ENCODE peak calls at places on chromosomes 3 and 15, in seven cellular contexts. O, V, T, S, B, P and W are unnamed samples.

GRCh38 chr3:197554196-197554561 is 1.6 kb downstream of the BDH1 start:
- DNase-seq in O (no peak), V (no peak), T (no peak), S (no peak), B (no peak), P (no peak), W (no peak)

GRCh38 chr3:129313983-129314756 is 35.5 kb downstream of the HMCES start:
- DNase-seq in O (no peak), V (peak), T (no peak), S (no peak), B (peak), P (no peak), W (no peak)

GRCh38 chr15:68305420-68305871 is 27.9 kb downstream of the FEM1B start:
- DNase-seq in O (no peak), V (no peak), T (no peak), S (no peak), B (no peak), P (no peak), W (no peak)

GRCh38 chr15:31212286-31212685 is 110.8 kb upstream of the TRPM1 start:
- DNase-seq in O (no peak), V (no peak), T (no peak), S (no peak), B (peak), P (no peak), W (no peak)

GRCh38 chr3:183370391-183370790 is 58.0 kb downstream of the MCF2L2 start:
- DNase-seq in O (no peak), V (no peak), T (no peak), S (no peak), B (peak), P (no peak), W (no peak)

GRCh38 chr3:59212128-59212764 is 162.4 kb upstream of the CFAP20DC start:
- DNase-seq in O (peak), V (peak), T (peak), S (peak), B (peak), P (peak), W (peak)

GRCh38 chr15:41940441-41940857 is 31.9 kb downstream of the EHD4 start:
- DNase-seq in O (peak), V (peak), T (peak), S (no peak), B (peak), P (peak), W (peak)

GRCh38 chr3:41888368-41889076 is 73.4 kb downstream of the ULK4 start:
- DNase-seq in O (no peak), V (no peak), T (no peak), S (no peak), B (no peak), P (no peak), W (no peak)

GRCh38 chr3:197023998-197024651 is 5.5 kb downstream of the MELTF start:
- DNase-seq in O (no peak), V (no peak), T (no peak), S (no peak), B (no peak), P (no peak), W (no peak)

GRCh38 chr3:94314218-94314883 is 251.5 kb downstream of the NSUN3 start:
- DNase-seq in O (no peak), V (no peak), T (no peak), S (no peak), B (no peak), P (no peak), W (no peak)

GRCh38 chr3:194261581-194262063 is 89.5 kb downstream of the CPN2 start:
- DNase-seq in O (no peak), V (peak), T (no peak), S (no peak), B (no peak), P (no peak), W (no peak)

GRCh38 chr3:8660271-8660731 is 15.7 kb upstream of the SSUH2 start:
- DNase-seq in O (no peak), V (no peak), T (peak), S (peak), B (peak), P (peak), W (no peak)

GRCh38 chr15:73932381-73933191 is 6.3 kb downstream of the LOXL1 start:
- DNase-seq in O (no peak), V (no peak), T (peak), S (no peak), B (no peak), P (no peak), W (no peak)

GRCh38 chr3:107816082-107816481 is 274.7 kb downstream of the CD47 start:
- DNase-seq in O (no peak), V (no peak), T (no peak), S (no peak), B (no peak), P (no peak), W (no peak)

GRCh38 chr3:64063207-64063981 is 40.1 kb upstream of the PSMD6 start:
- DNase-seq in O (no peak), V (no peak), T (no peak), S (no peak), B (no peak), P (peak), W (peak)

GRCh38 chr3:192365571-192365970 is 361.8 kb downstream of the FGF12 start:
- DNase-seq in O (no peak), V (no peak), T (no peak), S (no peak), B (no peak), P (no peak), W (no peak)

GRCh38 chr3:171115667-171116066 is 89.1 kb upstream of the SLC2A2 start:
- DNase-seq in O (no peak), V (no peak), T (no peak), S (no peak), B (no peak), P (no peak), W (no peak)

GRCh38 chr3:195849322-195850074 is 37.8 kb upstream of the MUC4 start:
- DNase-seq in O (no peak), V (peak), T (peak), S (no peak), B (no peak), P (no peak), W (no peak)
- TF ChIP-seq CTCF in O (no peak), V (peak), T (peak), S (no peak), B (no peak), P (no peak), W (peak)

DNA sequence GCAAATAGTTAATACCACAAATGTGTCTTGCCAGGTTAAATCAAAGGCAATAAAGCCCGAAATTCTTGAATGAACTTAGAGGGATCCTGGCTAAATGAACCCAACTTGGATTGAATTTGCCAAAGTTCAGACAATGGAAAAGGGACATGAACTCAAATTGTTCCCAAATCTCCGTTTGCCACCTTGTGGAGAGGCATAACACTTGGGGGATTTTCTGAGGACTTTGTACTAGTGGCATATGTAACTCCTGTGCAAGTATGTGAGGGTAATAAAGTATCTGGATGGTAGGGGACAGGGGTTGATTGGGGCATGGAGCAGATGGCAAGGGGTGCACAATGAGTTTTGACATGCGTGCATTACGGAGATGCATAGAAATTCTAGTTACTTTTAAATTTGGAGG is 1.3 kb upstream of the TCAIM start:
- DNase-seq in O (no peak), V (no peak), T (no peak), S (no peak), B (no peak), P (no peak), W (no peak)
- H3K4me3 ChIP-seq in O (peak), V (peak), T (no peak), S (no peak), B (peak), P (peak), W (no peak)

DNA sequence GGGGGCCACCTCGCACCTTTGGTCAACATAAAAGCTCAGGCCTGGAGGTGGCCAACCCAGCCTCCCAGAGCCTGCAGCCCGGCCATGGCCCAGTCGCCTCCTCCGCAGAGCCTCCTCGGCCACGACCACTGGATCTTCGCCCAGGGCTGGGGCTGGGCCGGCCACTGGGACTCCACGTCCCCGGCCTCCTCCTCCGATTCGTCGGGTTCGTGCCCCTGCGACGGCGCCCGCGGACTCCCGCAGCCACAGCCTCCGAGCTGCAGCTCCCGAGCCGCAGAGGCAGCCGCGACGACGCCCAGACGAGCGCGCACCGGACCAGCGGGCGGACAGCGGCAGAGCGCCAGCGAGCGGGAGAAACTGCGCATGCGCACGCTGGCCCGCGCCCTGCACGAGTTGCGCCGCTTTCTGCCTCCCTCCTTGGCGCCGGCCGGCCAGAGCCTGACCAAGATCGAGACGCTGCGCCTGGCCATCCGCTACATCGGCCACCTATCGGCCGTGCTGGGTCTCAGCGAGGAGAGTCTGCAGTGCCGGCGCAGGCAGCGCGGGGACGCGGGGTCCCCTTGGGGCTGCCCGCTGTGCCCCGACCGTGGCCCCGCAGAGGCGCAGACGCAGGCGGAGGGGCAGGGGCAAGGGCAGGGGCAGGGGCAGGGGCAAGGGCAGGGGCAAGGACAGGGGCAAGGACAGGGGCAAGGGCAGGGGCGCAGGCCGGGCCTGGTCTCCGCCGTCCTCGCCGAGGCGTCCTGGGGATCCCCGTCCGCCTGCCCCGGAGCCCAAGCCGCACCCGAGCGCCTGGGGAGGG is at the start of gene MESP2:
- DNase-seq in O (peak), V (peak), T (peak), S (no peak), B (peak), P (peak), W (peak)
- TF ChIP-seq CTCF in O (peak), V (peak), T (peak), S (peak), B (peak), P (no peak), W (no peak)

DNA sequence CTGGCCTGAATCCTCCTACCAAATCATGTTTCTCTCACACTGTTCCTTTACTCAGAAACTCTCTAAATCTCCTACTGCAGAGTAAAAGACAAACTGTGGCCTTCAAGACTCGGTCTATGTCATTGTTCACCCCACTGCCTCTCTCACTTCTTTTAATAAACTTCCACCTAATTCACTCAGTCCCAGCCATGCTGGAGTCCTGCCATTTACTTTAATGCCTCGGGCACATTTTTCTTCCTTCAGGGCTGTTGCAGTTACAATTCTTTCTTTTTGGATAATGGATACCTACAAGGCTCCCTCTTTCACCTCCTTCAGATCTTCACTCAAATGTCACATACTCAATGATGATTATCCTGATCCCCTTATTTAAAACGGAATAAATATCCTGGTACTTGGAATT is 955.6 kb downstream of the ROBO1 start:
- DNase-seq in O (no peak), V (no peak), T (no peak), S (no peak), B (no peak), P (no peak), W (no peak)
- H3K4me3 ChIP-seq in O (no peak), V (no peak), T (no peak), S (no peak), B (no peak), P (no peak), W (no peak)

DNA sequence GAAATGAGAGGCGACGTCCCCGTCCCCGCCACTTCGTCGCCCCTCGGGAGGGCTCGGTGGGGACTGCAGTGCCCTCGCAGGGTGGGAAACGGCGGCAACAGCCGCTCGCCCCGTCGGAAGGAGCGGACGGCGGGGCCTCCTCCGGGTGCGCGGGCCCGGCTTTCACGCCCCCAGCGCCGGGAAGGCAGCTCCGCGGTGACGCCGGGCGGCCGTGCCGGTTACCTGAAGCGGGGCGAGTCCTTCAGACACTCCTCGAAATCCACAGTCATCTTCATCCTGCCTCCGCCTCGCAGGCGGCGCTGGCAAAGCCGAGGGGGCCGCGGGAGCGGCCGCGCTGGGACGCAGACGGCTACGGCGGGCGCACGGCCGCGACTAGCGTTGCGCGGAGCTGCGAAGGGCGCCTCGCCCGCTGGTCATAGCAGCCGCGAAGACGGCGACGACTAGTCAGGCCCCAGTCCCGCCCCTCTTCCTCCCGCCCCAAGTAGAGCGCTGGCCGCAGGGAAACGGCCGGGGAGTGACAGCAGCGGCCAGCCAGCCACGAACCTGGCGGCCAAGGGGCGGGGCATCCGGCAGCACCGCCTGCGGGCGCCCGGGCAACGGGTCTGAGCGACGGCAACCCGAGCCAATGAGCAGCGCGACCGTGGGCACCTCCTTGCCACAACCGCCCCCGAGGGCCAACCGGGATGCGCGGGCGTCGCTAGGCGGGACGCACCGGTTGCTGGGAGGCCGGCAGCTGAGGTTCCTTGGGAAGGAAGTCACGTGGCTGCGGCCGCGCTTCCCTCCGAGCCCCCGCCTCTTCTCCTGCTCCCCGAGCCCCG is at the start of gene ACAP2:
- DNase-seq in O (peak), V (peak), T (peak), S (peak), B (peak), P (peak), W (peak)
- TF ChIP-seq CTCF in O (no peak), V (no peak), T (no peak), S (no peak), B (no peak), P (no peak), W (no peak)

GRCh38 chr3:158248261-158248660 is 138.4 kb downstream of the RSRC1 start:
- DNase-seq in O (no peak), V (no peak), T (no peak), S (no peak), B (no peak), P (no peak), W (no peak)

GRCh38 chr3:158249183-158249582 is 139.3 kb downstream of the RSRC1 start:
- DNase-seq in O (no peak), V (no peak), T (no peak), S (no peak), B (no peak), P (no peak), W (no peak)

GRCh38 chr3:158247288-158247687 is 137.4 kb downstream of the RSRC1 start:
- DNase-seq in O (no peak), V (no peak), T (no peak), S (no peak), B (no peak), P (no peak), W (no peak)

GRCh38 chr3:158244274-158244673 is 134.4 kb downstream of the RSRC1 start:
- DNase-seq in O (no peak), V (no peak), T (no peak), S (no peak), B (no peak), P (no peak), W (no peak)
- H3K4me3 ChIP-seq in O (no peak), V (no peak), T (no peak), S (no peak), B (no peak), P (no peak), W (no peak)

GRCh38 chr15:81377871-81378270 is 3.9 kb upstream of the TMC3 start:
- DNase-seq in O (no peak), V (no peak), T (no peak), S (no peak), B (no peak), P (no peak), W (no peak)

GRCh38 chr15:81380668-81381067 is 6.7 kb upstream of the TMC3 start:
- DNase-seq in O (no peak), V (no peak), T (no peak), S (no peak), B (no peak), P (no peak), W (no peak)

GRCh38 chr15:81380203-81380602 is 6.2 kb upstream of the TMC3 start:
- DNase-seq in O (no peak), V (no peak), T (no peak), S (no peak), B (no peak), P (no peak), W (no peak)

GRCh38 chr15:81379269-81379668 is 5.3 kb upstream of the TMC3 start:
- DNase-seq in O (no peak), V (no peak), T (no peak), S (no peak), B (no peak), P (no peak), W (no peak)

DNA sequence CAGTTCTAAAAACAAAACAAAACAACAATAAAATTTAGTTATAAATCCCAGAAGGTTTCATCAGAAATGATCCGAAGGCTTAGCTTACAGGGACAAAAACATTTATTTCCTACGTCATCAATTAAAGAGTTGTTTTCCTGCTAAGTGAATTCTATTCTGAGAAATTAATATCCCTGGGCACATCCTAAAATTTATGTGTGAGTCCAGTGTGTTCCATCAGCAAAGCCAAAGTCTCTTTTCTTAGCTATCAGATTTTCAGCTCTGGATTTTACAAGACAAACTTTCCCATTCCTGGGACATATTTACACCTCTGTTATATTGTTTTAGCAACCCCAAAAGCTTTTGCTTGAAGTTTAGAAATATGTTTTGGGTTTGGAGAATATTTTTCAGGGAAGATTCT is 4.4 kb upstream of the TMC3 start:
- DNase-seq in O (no peak), V (no peak), T (no peak), S (no peak), B (no peak), P (no peak), W (no peak)
- TF ChIP-seq CTCF in O (no peak), V (no peak), T (no peak), S (no peak), B (no peak), P (no peak), W (no peak)

GRCh38 chr3:11155341-11156025 is 1.2 kb downstream of the HRH1 start:
- DNase-seq in O (peak), V (peak), T (peak), S (no peak), B (peak), P (peak), W (peak)

GRCh38 chr3:11154036-11154952 is at the start of gene HRH1:
- DNase-seq in O (no peak), V (no peak), T (peak), S (no peak), B (no peak), P (no peak), W (no peak)

GRCh38 chr3:11157406-11157805 is 3.1 kb downstream of the HRH1 start:
- DNase-seq in O (no peak), V (no peak), T (no peak), S (no peak), B (no peak), P (no peak), W (no peak)

GRCh38 chr3:11154953-11155325 is 646 bp downstream of the HRH1 start:
- DNase-seq in O (no peak), V (no peak), T (no peak), S (no peak), B (no peak), P (no peak), W (peak)

DNA sequence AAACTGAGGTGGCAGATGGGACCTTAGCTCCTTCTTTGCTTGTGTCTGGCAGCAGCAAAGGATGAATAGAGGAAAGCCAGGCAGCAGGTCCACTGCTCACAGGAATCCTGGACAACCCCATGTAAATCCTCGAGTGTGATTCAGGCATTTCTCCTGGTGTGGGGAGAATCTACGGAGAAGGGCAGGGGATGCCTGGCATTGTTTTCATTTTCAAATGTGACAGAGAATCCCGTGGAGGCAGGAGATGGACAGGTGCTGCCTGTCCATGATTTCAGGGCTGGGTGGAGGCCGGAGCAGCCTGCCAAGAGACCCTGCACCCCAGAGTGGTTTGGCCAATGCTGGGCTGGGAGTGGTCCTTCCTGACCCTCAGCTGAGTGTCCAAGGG is 1.7 kb downstream of the HRH1 start:
- DNase-seq in O (no peak), V (no peak), T (no peak), S (no peak), B (no peak), P (no peak), W (no peak)
- H3K4me3 ChIP-seq in O (no peak), V (no peak), T (no peak), S (peak), B (peak), P (no peak), W (no peak)

GRCh38 chr3:195460355-195460754 is 17.5 kb upstream of the ACAP2 start:
- DNase-seq in O (no peak), V (no peak), T (no peak), S (no peak), B (no peak), P (no peak), W (no peak)
- TF ChIP-seq CTCF in O (no peak), V (no peak), T (no peak), S (no peak), B (no peak), P (no peak), W (no peak)